ENCODE peak calls at places on chromosomes 3 and 15, in nine cellular contexts. M is stomach, Y is transverse colon, R is testis, T is right lobe of liver, L is IMR-90, E is A549, A is tibial nerve, J is esophagus squamous epithelium. O is an unnamed sample.

GRCh38 chr3:106688463-106688862 is 688.8 kb upstream of the CCDC54 start:
- DNase-seq in M (no peak), Y (no peak), A (peak; percentile 17), L (peak; percentile 92), J (no peak), E (peak; percentile 20), R (no peak), T (no peak), O (no peak)

GRCh38 chr3:131856171-131856570 is 178.6 kb downstream of the CPNE4 start:
- DNase-seq in M (no peak), Y (no peak), R (no peak), J (no peak), L (no peak), E (no peak), T (no peak), A (no peak), O (no peak)

GRCh38 chr3:141333796-141334626 is 34.3 kb upstream of the ZBTB38 start:
- DNase-seq in T (no peak), E (no peak), Y (no peak), A (no peak), J (no peak), R (no peak), L (peak; percentile 78), M (no peak), O (no peak)

GRCh38 chr3:142394921-142395622 is 52.8 kb downstream of the XRN1 start:
- DNase-seq in E (no peak), M (no peak), A (no peak), Y (no peak), L (peak; percentile 30), R (no peak), J (no peak), T (no peak), O (no peak)

GRCh38 chr3:107218864-107219269 is 158.4 kb upstream of the CCDC54 start:
- DNase-seq in R (no peak), T (no peak), E (no peak), J (no peak), L (no peak), M (no peak), Y (no peak), A (no peak), O (no peak)

GRCh38 chr3:4720316-4721075 is 227.3 kb downstream of the ITPR1 start:
- DNase-seq in Y (peak; percentile 72), M (peak; percentile 82), R (peak; percentile 91), L (peak; percentile 71), E (peak; percentile 70), T (peak; percentile 91), J (no peak), A (peak; percentile 80), O (peak; percentile 77)

GRCh38 chr3:114214542-114215341 is 22.6 kb downstream of the ZNF80 start:
- DNase-seq in T (no peak), E (no peak), R (no peak), A (no peak), M (no peak), L (no peak), Y (no peak), J (no peak), O (no peak)

GRCh38 chr3:119380697-119381096 is 82.7 kb downstream of the TMEM39A start:
- DNase-seq in E (no peak), R (peak; percentile 48), T (no peak), A (no peak), L (peak; percentile 11), J (no peak), Y (no peak), M (no peak), O (no peak)

GRCh38 chr3:123442125-123442524 is 6.8 kb downstream of the ADCY5 start:
- DNase-seq in J (no peak), M (no peak), Y (no peak), E (no peak), A (no peak), T (no peak), L (no peak), R (no peak), O (no peak)

GRCh38 chr3:35263477-35263876 is 375.8 kb upstream of the ARPP21 start:
- DNase-seq in R (no peak), A (no peak), J (no peak), Y (no peak), T (no peak), M (no peak), E (no peak), L (no peak), O (no peak)
- H3K27ac ChIP-seq in R (no peak overlapping the region), A (no peak overlapping the region), J (no peak overlapping the region), Y (no peak overlapping the region), T (no peak overlapping the region), M (no peak overlapping the region), E (no peak overlapping the region), L (no peak overlapping the region), O (no peak overlapping the region)

GRCh38 chr15:24898715-24899278 is 56.0 kb upstream of the SNRPN start:
- DNase-seq in T (no peak), Y (no peak), L (no peak), A (no peak), M (no peak), R (no peak), E (no peak), J (no peak), O (no peak)
- H3K9me3 ChIP-seq in T (no peaks in the 10 kb centered on the region), Y (peaks cover 5% of the 10 kb centered on the region), L (no peaks in the 10 kb centered on the region), A (peaks cover 3% of the 10 kb centered on the region), M (peaks cover 58% of the 10 kb centered on the region), R (no peaks in the 10 kb centered on the region), E (no peaks in the 10 kb centered on the region), J (peaks cover 36% of the 10 kb centered on the region), O (no peaks in the 10 kb centered on the region)

GRCh38 chr3:129184396-129184656 is 630 bp upstream of the CNBP start:
- DNase-seq in Y (peak; percentile 26), M (no peak), L (no peak), E (peak; percentile 46), J (no peak), A (no peak), T (no peak), R (peak; percentile 44), O (no peak)

GRCh38 chr3:129181834-129182233 is 1.9 kb downstream of the CNBP start:
- DNase-seq in J (no peak), A (no peak), T (no peak), E (no peak), R (no peak), M (no peak), L (no peak), Y (no peak), O (no peak)

GRCh38 chr3:129182390-129183180 is 1.1 kb downstream of the CNBP start:
- DNase-seq in Y (peak; percentile 24), M (no peak), R (no peak), T (no peak), J (no peak), A (no peak), E (no peak), L (peak; percentile 50), O (no peak)

GRCh38 chr3:129185774-129186173 is 2.1 kb upstream of the CNBP start:
- DNase-seq in E (no peak), L (no peak), A (no peak), J (no peak), Y (no peak), T (no peak), M (no peak), R (no peak), O (no peak)

GRCh38 chr3:129183569-129184395 is at the start of gene CNBP:
- DNase-seq in R (peak; percentile 95), E (peak; percentile 86), Y (peak; percentile 95), J (peak; percentile 53), T (peak; percentile 95), A (peak; percentile 84), L (peak; percentile 92), M (peak; percentile 96), O (peak; percentile 90)
- TF ChIP-seq POLR2A in R (peak; percentile 82), E (peak; percentile 61), Y (peak; percentile 99), J (peak; percentile 74), T (peak; percentile 99), A (peak; percentile 98), L (peak; percentile 97), M (peak; percentile 88), O (peak; percentile 100)

DNA sequence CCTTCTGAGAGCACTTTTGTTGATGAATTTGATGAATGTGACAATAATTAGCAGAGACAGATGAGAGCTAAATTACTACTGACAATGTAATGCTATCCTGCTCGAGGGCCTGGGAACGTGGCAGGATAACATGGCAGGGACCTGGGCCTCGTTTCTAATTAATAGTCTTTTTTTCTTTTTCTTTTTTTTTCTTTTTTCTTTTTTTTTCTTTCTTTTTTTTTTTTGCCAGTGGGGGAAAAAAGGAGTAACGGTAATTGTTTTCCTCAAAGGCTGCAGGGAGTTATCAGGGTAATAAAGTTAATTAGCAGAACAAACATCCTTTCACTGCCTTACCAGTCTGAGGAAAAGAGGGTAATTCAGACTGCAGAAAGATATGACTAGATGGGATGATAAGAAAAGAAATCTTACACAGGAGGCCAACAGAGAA is 150.1 kb upstream of the SOX2 start:
- DNase-seq in E (no peak), M (no peak), L (no peak), T (no peak), J (no peak), R (no peak), A (no peak), Y (no peak), O (no peak)
- H3K27ac ChIP-seq in E (no peak overlapping the region), M (no peak overlapping the region), L (no peak overlapping the region), T (no peak overlapping the region), J (no peak overlapping the region), R (no peak overlapping the region), A (no peak overlapping the region), Y (no peak overlapping the region), O (no peak overlapping the region)

GRCh38 chr15:47934342-47934741 is 186.4 kb upstream of the SLC24A5 start:
- DNase-seq in Y (no peak), T (no peak), A (no peak), R (no peak), E (no peak), M (no peak), L (no peak), J (no peak), O (no peak)

GRCh38 chr15:47937834-47938233 is 183.0 kb upstream of the SLC24A5 start:
- DNase-seq in L (no peak), T (no peak), R (no peak), A (no peak), J (no peak), E (no peak), M (no peak), Y (no peak), O (no peak)

GRCh38 chr15:47933865-47934264 is 186.9 kb upstream of the SLC24A5 start:
- DNase-seq in Y (no peak), L (no peak), E (no peak), T (no peak), A (no peak), M (no peak), J (no peak), R (no peak), O (no peak)

GRCh38 chr15:47932829-47933696 is 187.7 kb upstream of the SLC24A5 start:
- DNase-seq in A (no peak), J (no peak), E (no peak), L (no peak), M (no peak), R (no peak), T (no peak), Y (no peak), O (no peak)
- H3K9me3 ChIP-seq in A (no peaks in the 10 kb centered on the region), J (no peaks in the 10 kb centered on the region), E (no peaks in the 10 kb centered on the region), L (no peaks in the 10 kb centered on the region), M (no peaks in the 10 kb centered on the region), R (no peaks in the 10 kb centered on the region), T (no peaks in the 10 kb centered on the region), Y (no peaks in the 10 kb centered on the region), O (no peaks in the 10 kb centered on the region)

O was measured in uterus.